ENCODE peak calls at places on chromosomes 11 and 22, in nine cellular contexts. B is HCT116, Y is ovary, M is body of pancreas, U is A549, G is stomach, C is tibial nerve, V is adrenal gland, D is IMR-90. K is an unnamed sample.

GRCh38 chr11:3225826-3226750 is 6.1 kb downstream of the MRGPRE start:
- DNase-seq in B (no peak), Y (no peak), M (no peak), U (no peak), G (no peak), C (no peak), V (no peak), D (no peak), K (no peak)

GRCh38 chr11:85661972-85662664 is 2.8 kb downstream of the CREBZF start:
- DNase-seq in B (no peak), Y (no peak), M (no peak), U (no peak), G (no peak), C (no peak), V (no peak), D (peak), K (no peak)

GRCh38 chr11:76605338-76606074 is 65.0 kb downstream of the LRRC32 start:
- DNase-seq in B (no peak), Y (peak), M (no peak), U (no peak), G (no peak), C (no peak), V (peak), D (no peak), K (no peak)

GRCh38 chr22:16559056-16559955 is 33.3 kb downstream of the CCT8L2 start:
- DNase-seq in B (no peak), Y (no peak), M (no peak), U (no peak), G (no peak), C (no peak), V (no peak), D (no peak), K (no peak)

GRCh38 chr11:33894402-33894754 is 2.5 kb upstream of the LMO2 start:
- DNase-seq in B (no peak), Y (no peak), M (no peak), U (no peak), G (no peak), C (no peak), V (no peak), D (no peak), K (no peak)

GRCh38 chr22:30701872-30702271 is 7.2 kb downstream of the OSBP2 start:
- DNase-seq in B (peak), Y (no peak), M (no peak), U (no peak), G (no peak), C (no peak), V (no peak), D (peak), K (no peak)

GRCh38 chr22:27218012-27218483 is 560.7 kb downstream of the MIAT start:
- DNase-seq in B (no peak), Y (no peak), M (no peak), U (peak), G (no peak), C (no peak), V (no peak), D (no peak), K (no peak)

GRCh38 chr11:2298795-2299747 is 2.6 kb downstream of the C11orf21 start:
- DNase-seq in B (no peak), Y (no peak), M (peak), U (peak), G (peak), C (no peak), V (peak), D (no peak), K (no peak)

GRCh38 chr11:10021563-10021962 is 272.5 kb downstream of the SBF2 start:
- DNase-seq in B (no peak), Y (no peak), M (no peak), U (no peak), G (no peak), C (no peak), V (no peak), D (no peak), K (no peak)

GRCh38 chr11:116731097-116731761 is 41.6 kb downstream of the BUD13 start:
- DNase-seq in B (no peak), Y (no peak), M (no peak), U (no peak), G (no peak), C (no peak), V (peak), D (peak), K (peak)

GRCh38 chr22:38609371-38609770 is 39.4 kb upstream of the DMC1 start:
- DNase-seq in B (no peak), Y (no peak), M (no peak), U (no peak), G (no peak), C (no peak), V (no peak), D (no peak), K (no peak)

GRCh38 chr22:37303821-37304274 is 21.5 kb downstream of the CYTH4 start:
- DNase-seq in B (peak), Y (no peak), M (no peak), U (peak), G (no peak), C (no peak), V (peak), D (peak), K (no peak)

GRCh38 chr22:37218771-37219411 is 6.6 kb upstream of the SSTR3 start:
- DNase-seq in B (no peak), Y (no peak), M (no peak), U (no peak), G (no peak), C (no peak), V (no peak), D (no peak), K (no peak)

DNA sequence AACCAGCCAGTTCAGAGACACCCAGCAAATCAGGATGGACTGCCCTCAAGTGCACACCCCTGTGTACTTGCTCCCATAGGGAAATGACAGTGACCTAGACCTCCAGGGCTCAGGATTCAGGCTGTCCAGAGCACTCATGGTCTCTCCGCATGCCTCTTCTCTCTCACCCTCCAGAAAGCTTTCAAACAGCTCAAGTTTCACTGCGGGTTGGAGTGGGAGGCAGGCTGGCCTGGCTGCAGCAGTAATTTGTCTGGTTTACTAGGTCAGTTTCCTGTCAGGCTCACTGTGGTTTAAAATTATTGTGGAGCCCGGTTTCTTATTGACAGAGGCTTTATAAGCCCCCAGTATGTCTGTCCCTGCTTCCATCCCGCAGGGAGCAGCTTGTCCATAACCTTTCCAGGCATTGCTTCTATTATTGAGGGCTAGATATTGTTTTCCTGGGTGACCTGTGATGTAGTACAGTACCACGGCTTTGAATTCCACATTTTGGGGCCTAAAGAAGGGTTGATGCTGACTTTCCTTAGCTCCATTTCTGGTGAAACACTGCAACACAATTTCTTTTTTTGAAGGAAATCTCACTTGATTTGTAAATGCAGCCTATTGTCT is 235.3 kb upstream of the SORL1-AS1 start:
- DNase-seq in B (no peak), Y (no peak), M (no peak), U (no peak), G (no peak), C (no peak), V (no peak), D (peak), K (no peak)
- H3K27ac ChIP-seq in B (peak), Y (no peak), M (no peak), U (no peak), G (no peak), C (no peak), V (no peak), D (no peak), K (no peak)

DNA sequence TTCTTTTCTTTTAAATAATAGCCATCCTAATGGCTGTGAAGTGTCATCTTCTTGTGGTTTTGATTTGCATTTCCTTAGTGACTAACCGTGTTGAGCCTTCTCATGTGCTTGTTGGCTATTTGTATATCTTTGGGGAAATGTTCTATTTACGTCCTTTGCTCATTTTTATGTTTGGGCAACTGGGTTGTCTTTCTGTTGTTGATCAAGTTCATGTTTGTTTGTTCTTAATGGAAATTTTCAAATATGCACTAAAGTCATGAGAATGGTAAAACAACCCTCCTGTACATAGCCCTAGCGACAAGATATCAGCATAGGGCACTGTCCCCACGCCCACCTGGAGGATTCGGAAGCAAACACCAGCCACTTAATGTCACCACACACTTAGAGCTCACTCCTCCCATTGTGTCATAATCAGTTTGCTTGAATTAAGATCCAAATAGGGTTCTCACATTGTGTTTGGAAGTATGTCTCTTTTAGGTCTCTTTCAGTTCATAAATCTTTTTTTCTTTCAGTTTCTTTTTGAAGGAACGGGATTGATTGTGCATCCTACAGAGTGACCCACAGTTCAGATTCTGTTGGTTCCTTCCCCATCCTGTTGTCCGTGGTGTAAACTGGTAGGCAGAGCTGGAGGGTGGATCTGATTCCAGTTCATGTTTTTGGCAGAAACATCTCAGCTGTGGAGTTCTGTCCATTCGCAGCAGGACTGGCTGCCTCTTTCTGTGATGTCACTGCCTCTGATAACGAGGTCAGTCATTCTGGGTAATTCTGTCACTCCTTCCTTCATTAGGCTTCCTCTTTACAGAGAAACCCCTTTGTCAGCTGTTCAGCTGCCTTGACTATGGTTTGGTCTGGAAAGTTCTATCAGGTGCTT is 26.4 kb upstream of the ADORA2A start:
- DNase-seq in B (no peak), Y (no peak), M (no peak), U (no peak), G (no peak), C (no peak), V (no peak), D (peak), K (no peak)
- H3K4me3 ChIP-seq in B (no peak), Y (no peak), M (no peak), U (no peak), G (no peak), C (no peak), V (no peak), D (no peak), K (no peak)

DNA sequence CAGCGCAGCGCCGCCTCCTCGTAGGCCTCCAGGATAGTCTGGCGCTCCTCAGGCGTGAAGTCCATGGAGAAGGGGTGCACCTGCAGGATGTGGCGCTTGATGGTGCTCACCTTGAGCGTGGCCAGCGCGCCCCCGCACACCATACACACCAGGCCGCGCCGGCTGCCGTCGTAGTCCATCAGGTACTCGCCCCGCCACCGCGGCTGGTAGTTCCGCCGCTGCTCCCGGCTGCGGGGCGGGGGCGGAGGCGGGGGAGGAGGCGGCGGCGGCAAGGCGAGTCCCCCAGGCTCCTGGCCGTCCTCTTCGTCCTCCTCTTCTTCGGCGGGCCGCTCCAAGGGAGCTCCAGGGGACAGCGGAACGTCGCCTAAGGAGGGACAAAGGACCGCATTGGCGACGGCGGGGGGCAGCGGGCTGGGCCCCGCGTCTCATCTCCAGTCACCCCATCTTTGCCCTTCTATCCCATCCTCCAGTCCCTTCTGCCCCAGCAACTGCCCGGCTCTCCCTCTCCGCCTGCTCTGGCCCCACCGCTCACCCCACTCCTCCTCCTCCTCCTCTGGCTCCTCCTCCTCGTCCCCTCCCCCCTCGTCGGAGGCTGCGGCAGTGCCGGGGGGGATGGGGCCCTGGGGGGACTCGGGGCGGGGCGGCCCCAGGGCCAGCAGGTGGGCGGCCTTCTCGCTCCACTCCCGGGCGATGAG is 4.9 kb downstream of the ZFTA start:
- DNase-seq in B (no peak), Y (peak), M (peak), U (no peak), G (no peak), C (peak), V (peak), D (no peak), K (no peak)
- TF ChIP-seq POLR2A in B (no peak), Y (peak), M (no peak), U (no peak), G (no peak), C (no peak), V (no peak), D (no peak), K (no peak)

DNA sequence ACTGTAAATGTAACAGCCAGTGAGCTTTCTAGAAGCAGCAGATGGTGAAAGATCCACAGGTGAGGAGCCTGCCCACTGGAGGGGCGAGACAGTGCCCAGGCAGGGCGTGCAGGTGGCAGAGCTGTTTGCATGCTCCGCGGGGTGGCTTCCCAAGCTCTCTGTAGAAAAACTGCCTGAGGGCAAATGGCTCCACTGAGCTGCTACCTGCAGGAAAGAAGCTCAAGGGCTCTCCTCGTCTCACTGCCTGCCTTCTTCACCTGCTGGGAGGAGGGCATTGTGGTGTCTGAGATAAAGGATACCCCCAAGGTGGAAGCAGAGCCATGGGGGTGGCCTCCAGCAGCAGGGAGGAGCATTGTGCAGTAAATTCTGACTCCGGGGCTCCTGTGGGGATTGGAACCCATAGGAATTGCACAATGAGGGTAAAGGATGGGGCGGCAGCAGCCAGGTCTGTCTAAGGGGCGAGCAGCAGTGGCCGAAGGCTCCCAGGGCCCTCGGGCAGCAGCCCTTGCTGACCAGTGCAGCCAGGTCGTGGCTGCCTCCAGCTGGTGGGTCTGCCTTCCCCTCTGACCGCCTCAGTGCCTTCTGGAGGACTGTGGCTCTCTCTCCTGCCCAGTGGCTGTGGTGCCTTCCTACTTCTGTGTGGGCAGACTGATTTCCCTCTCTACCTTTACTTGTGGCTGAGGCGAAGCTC is 28.0 kb upstream of the CABP7 start:
- DNase-seq in B (no peak), Y (no peak), M (no peak), U (no peak), G (no peak), C (no peak), V (no peak), D (no peak), K (no peak)
- H3K27ac ChIP-seq in B (no peak), Y (no peak), M (no peak), U (no peak), G (no peak), C (no peak), V (no peak), D (no peak), K (no peak)

GRCh38 chr11:73004088-73004487 is 138.0 kb downstream of the FCHSD2 start:
- DNase-seq in B (no peak), Y (no peak), M (no peak), U (no peak), G (no peak), C (no peak), V (no peak), D (no peak), K (no peak)

GRCh38 chr11:73001615-73002014 is 140.5 kb downstream of the FCHSD2 start:
- DNase-seq in B (no peak), Y (no peak), M (peak), U (peak), G (no peak), C (no peak), V (no peak), D (no peak), K (no peak)

DNA sequence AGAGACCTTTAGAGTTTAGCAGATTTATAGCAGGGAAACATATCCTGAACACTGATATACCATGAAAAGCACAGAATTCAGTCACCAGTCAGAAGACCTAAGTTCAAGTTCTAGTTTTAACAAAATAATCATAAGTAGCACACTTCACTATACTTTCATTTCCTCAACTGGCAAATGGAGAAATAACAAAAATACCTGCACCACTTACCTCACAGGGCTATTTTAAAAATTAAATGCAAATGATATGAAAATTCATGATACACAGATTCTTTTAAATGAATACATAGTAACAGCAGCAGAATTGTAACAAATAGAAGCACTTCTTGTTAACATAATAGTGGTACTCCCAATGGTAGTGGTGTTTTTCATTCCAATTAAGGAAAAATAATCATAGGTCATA is 139.0 kb downstream of the FCHSD2 start:
- DNase-seq in B (no peak), Y (no peak), M (no peak), U (no peak), G (no peak), C (no peak), V (no peak), D (no peak), K (no peak)
- H3K4me3 ChIP-seq in B (no peak), Y (no peak), M (no peak), U (no peak), G (no peak), C (no peak), V (no peak), D (no peak), K (no peak)

GRCh38 chr11:62599909-62600308 is 1.8 kb downstream of the MTA2 start:
- DNase-seq in B (no peak), Y (no peak), M (no peak), U (no peak), G (no peak), C (no peak), V (no peak), D (no peak), K (no peak)
- TF ChIP-seq POLR2A in B (no peak), Y (no peak), M (no peak), U (no peak), G (no peak), C (no peak), V (no peak), D (no peak), K (no peak)

GRCh38 chr11:45079075-45079444 is 67.4 kb upstream of the PRDM11 start:
- DNase-seq in B (no peak), Y (no peak), M (no peak), U (no peak), G (no peak), C (no peak), V (no peak), D (no peak), K (no peak)
- H3K27ac ChIP-seq in B (no peak), Y (no peak), M (no peak), U (no peak), G (peak), C (no peak), V (no peak), D (no peak), K (no peak)

GRCh38 chr11:19428206-19429001 is 187.7 kb upstream of the E2F8 start:
- DNase-seq in B (no peak), Y (no peak), M (no peak), U (peak), G (no peak), C (no peak), V (no peak), D (peak), K (no peak)
- H3K4me3 ChIP-seq in B (no peak), Y (no peak), M (no peak), U (no peak), G (no peak), C (no peak), V (no peak), D (no peak), K (no peak)

DNA sequence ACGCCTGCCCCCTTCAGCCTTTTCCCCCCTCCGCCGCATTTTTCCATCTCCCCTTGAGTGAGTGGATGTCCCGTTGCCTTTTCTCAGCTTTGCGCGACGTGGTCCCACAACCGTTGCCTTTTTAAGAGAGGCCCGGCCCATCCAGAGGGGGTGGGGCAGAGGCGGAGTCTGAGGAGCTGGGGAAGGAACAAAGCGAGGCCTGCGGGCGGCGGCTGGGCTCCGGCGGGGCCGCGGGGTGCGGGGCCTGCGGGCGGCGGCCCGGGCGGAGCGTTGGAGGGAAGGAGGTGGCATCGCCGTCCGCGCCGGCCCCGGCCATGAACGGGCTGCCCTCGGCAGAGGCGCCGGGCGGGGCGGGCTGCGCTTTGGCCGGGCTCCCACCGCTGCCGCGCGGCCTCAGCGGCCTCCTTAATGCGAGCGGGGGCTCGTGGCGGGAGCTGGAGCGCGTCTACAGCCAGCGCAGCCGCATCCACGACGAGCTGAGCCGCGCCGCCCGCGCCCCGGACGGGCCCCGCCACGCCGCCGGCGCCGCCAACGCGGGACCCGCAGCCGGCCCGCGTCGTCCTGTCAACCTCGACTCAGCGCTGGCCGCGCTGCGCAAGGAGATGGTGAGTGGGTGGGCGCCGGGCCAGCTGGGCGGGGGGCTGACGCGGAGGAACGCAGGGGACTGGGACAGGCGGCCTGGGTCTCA is at the start of gene FAM89B:
- DNase-seq in B (no peak), Y (peak), M (peak), U (peak), G (peak), C (peak), V (peak), D (peak), K (peak)
- TF ChIP-seq POLR2A in B (peak), Y (peak), M (peak), U (peak), G (no peak), C (no peak), V (peak), D (peak), K (peak)

DNA sequence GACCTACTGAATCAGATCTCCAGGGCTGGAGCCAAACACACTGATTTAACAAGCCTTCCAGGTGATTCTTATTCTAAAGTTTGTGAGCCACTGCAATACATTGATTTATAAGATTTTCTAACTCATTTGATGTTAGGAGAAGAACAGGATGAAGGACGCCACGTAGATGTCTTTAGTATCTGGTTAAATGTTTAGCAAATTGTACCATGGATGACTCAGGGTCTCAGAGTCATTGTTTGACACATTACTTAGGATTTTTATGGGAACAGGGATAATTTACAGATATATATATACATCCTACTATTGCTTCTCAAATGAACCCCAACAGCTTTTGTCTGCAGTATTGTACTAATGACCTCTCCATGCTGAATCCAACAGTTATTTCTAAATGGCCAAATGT is 143.1 kb upstream of the DDI1 start:
- DNase-seq in B (no peak), Y (no peak), M (no peak), U (no peak), G (no peak), C (no peak), V (no peak), D (peak), K (no peak)
- H3K27ac ChIP-seq in B (no peak), Y (no peak), M (no peak), U (peak), G (no peak), C (no peak), V (no peak), D (no peak), K (no peak)